ENCODE peak calls at places on chromosomes 6 and 20, in six cellular contexts. K is naive thymus-derived CD4-positive, alpha-beta T cell; Y is NCI-H524; I is hypothalamus; D is RWPE1; S is ACHN. A is an unnamed sample.

GRCh38 chr20:50663095-50663821 is 28.1 kb downstream of the RIPOR3 start:
- DNase-seq in D (peak), S (peak), Y (peak), I (no peak), K (no peak), A (peak)

GRCh38 chr6:111096246-111096645 is 8.9 kb downstream of the SLC16A10 start:
- DNase-seq in Y (no peak), K (peak), I (no peak), S (no peak), D (peak), A (no peak)

GRCh38 chr6:39948156-39948850 is 14.0 kb upstream of the MOCS1 start:
- DNase-seq in K (no peak), Y (no peak), I (no peak), D (no peak), S (no peak), A (no peak)

GRCh38 chr20:1423625-1424106 is 30.8 kb upstream of the FKBP1A start:
- DNase-seq in S (peak), K (peak), D (no peak), Y (peak), I (peak), A (peak)

GRCh38 chr6:108689279-108690161 is 128.8 kb downstream of the FOXO3 start:
- DNase-seq in D (peak), I (peak), K (no peak), S (peak), Y (no peak), A (no peak)

GRCh38 chr6:14861491-14861943 is 384.4 kb upstream of the JARID2 start:
- DNase-seq in S (no peak), K (no peak), Y (peak), I (no peak), D (no peak), A (no peak)

GRCh38 chr6:116536216-116536621 is 9.3 kb downstream of the TRAPPC3L start:
- DNase-seq in D (peak), S (peak), K (peak), Y (peak), I (no peak), A (peak)

GRCh38 chr6:82783587-82784253 is 281.9 kb downstream of the UBE3D start:
- DNase-seq in Y (peak), I (no peak), S (peak), D (no peak), K (no peak), A (no peak)

GRCh38 chr6:160285541-160286105 is 27.0 kb upstream of the SLC22A2 start:
- DNase-seq in D (no peak), Y (no peak), K (no peak), S (no peak), I (no peak), A (no peak)

GRCh38 chr6:116010400-116011095 is 50.1 kb downstream of the FRK start:
- DNase-seq in I (peak), K (peak), S (peak), D (peak), Y (peak), A (peak)

GRCh38 chr20:44637490-44638372 is 13.8 kb downstream of the ADA start:
- DNase-seq in K (no peak), I (no peak), S (no peak), Y (no peak), D (no peak), A (no peak)

GRCh38 chr20:266213-266603 is 8.7 kb downstream of the DEFB132 start:
- DNase-seq in Y (no peak), I (no peak), S (no peak), D (no peak), K (no peak), A (no peak)

GRCh38 chr20:63854766-63855362 is 6.4 kb upstream of the ABHD16B start:
- DNase-seq in S (no peak), I (no peak), K (no peak), D (no peak), Y (no peak), A (no peak)

GRCh38 chr6:132865364-132865763 is 51.0 kb downstream of the RPS12 start:
- DNase-seq in K (no peak), S (no peak), I (no peak), Y (no peak), D (no peak), A (no peak)

GRCh38 chr20:5548112-5548511 is 202.1 kb upstream of the SHLD1 start:
- DNase-seq in K (no peak), D (no peak), Y (no peak), S (no peak), I (no peak), A (no peak)

GRCh38 chr6:43856005-43856765 is 86.2 kb downstream of the VEGFA start:
- DNase-seq in I (no peak), D (no peak), S (no peak), K (no peak), Y (peak), A (no peak)

GRCh38 chr6:16947461-16948159 is 154.2 kb upstream of the STMND1 start:
- DNase-seq in S (no peak), Y (peak), D (peak), K (no peak), I (no peak), A (peak)

GRCh38 chr20:63343460-63344150 is 17.5 kb downstream of the CHRNA4 start:
- DNase-seq in Y (no peak), I (no peak), S (no peak), K (no peak), D (no peak), A (no peak)

GRCh38 chr6:109308018-109308492 is 74.2 kb downstream of the CD164 start:
- DNase-seq in K (no peak), I (no peak), S (no peak), Y (no peak), D (peak), A (no peak)

GRCh38 chr6:70310063-70310694 is 7.3 kb upstream of the COL9A1 start:
- DNase-seq in S (peak), Y (peak), I (no peak), D (peak), K (peak), A (peak)

GRCh38 chr6:148200302-148200701 is 142.3 kb upstream of the SASH1 start:
- DNase-seq in K (no peak), Y (no peak), I (peak), D (no peak), S (no peak), A (no peak)

GRCh38 chr20:51523276-51524013 is 19.1 kb downstream of the NFATC2 start:
- DNase-seq in Y (no peak), K (no peak), D (no peak), I (no peak), S (no peak), A (no peak)

GRCh38 chr6:43510827-43511163 is 649 bp upstream of the LRRC73 start:
- DNase-seq in S (no peak), Y (no peak), D (no peak), I (no peak), K (no peak), A (no peak)

GRCh38 chr20:42082611-42083010 is 464.4 kb upstream of the CHD6 start:
- DNase-seq in Y (peak), K (no peak), I (no peak), D (peak), S (no peak), A (peak)

GRCh38 chr6:113381957-113382356 is 475.2 kb upstream of the MARCKS start:
- DNase-seq in K (no peak), I (no peak), D (no peak), S (no peak), Y (peak), A (peak)

GRCh38 chr6:159969921-159970320 is 1.0 kb downstream of the IGF2R start:
- DNase-seq in I (peak), S (peak), Y (peak), K (peak), D (peak), A (peak)

GRCh38 chr6:31495580-31495979 is 2.4 kb upstream of the MICB start:
- DNase-seq in I (no peak), K (no peak), S (peak), Y (no peak), D (no peak), A (no peak)

GRCh38 chr6:106477790-106478189 is 117.3 kb downstream of the CRYBG1 start:
- DNase-seq in I (no peak), S (no peak), Y (peak), K (peak), D (no peak), A (no peak)

GRCh38 chr20:36435799-36436541 is 105.3 kb upstream of the MYL9 start:
- DNase-seq in S (peak), K (peak), D (peak), Y (peak), I (peak), A (no peak)

GRCh38 chr20:10090588-10091166 is 55.9 kb downstream of the ANKEF1 start:
- DNase-seq in Y (peak), D (peak), K (peak), S (peak), I (peak), A (peak)

GRCh38 chr20:6411651-6412050 is 288.8 kb upstream of the FERMT1 start:
- DNase-seq in S (no peak), K (no peak), Y (no peak), D (no peak), I (no peak), A (no peak)

GRCh38 chr20:48817367-48818030 is 10.3 kb downstream of the PREX1 start:
- DNase-seq in K (no peak), S (no peak), Y (no peak), D (no peak), I (no peak), A (no peak)

GRCh38 chr6:138106665-138107077 is 548 bp downstream of the PERP start:
- DNase-seq in K (no peak), Y (no peak), I (no peak), S (no peak), D (no peak), A (no peak)

GRCh38 chr6:165059032-165059431 is 250.4 kb downstream of the C6orf118 start:
- DNase-seq in S (no peak), K (no peak), I (no peak), Y (no peak), D (peak), A (no peak)

GRCh38 chr20:25484911-25485511 is 77.5 kb downstream of the GINS1 start:
- DNase-seq in S (no peak), D (peak), Y (no peak), K (peak), I (no peak), A (no peak)

GRCh38 chr20:34970193-34971037 is 14.7 kb downstream of the MYH7B start:
- DNase-seq in Y (no peak), K (no peak), S (no peak), I (no peak), D (no peak), A (no peak)